ENCODE peak calls at places on chromosomes 4 and X, in ten cellular contexts. P, V, U, F, L, A, M, T, B and W are unnamed samples.

GRCh38 chr4:73257242-73257994 is 1.2 kb downstream of the ANKRD17 start:
- DNase-seq in V (peak; percentile 53), T (peak; percentile 57), F (peak; percentile 77), L (peak; percentile 5), B (peak; percentile 81), U (peak; percentile 16), P (peak; percentile 77), A (peak; percentile 23), M (peak; percentile 91), W (peak; percentile 43)

GRCh38 chr4:24910504-24910903 is 2.3 kb downstream of the CCDC149 start:
- DNase-seq in L (no peak), B (no peak), P (no peak), F (no peak), V (no peak), U (no peak), A (no peak), T (no peak), M (peak; percentile 87), W (no peak)

GRCh38 chrX:130626521-130626920 is 224.7 kb downstream of the RBMX2 start:
- DNase-seq in T (no peak), A (no peak), V (no peak), M (peak; percentile 62), L (no peak), F (no peak), P (no peak), B (peak; percentile 83), U (no peak), W (no peak)

GRCh38 chr4:97653701-97654100 is 489.6 kb downstream of the STPG2 start:
- DNase-seq in V (no peak), F (no peak), M (no peak), U (no peak), T (no peak), A (no peak), L (no peak), P (no peak), B (no peak), W (no peak)

GRCh38 chr4:155122382-155122781 is 86.1 kb upstream of the NPY2R start:
- DNase-seq in B (no peak), P (no peak), V (no peak), F (no peak), M (no peak), L (no peak), A (no peak), T (no peak), U (no peak), W (no peak)

GRCh38 chr4:22688236-22688635 is 4.5 kb upstream of the GBA3 start:
- DNase-seq in V (no peak), A (no peak), F (no peak), M (peak; percentile 47), P (no peak), T (no peak), B (peak; percentile 46), U (no peak), L (no peak), W (no peak)

GRCh38 chr4:138981930-138982390 is 33.6 kb upstream of the NOCT start:
- DNase-seq in B (peak; percentile 49), F (no peak), M (peak; percentile 71), L (no peak), P (no peak), T (no peak), A (no peak), V (no peak), U (no peak), W (no peak)

GRCh38 chr4:123667496-123667895 is 270.9 kb downstream of the SPRY1 start:
- DNase-seq in P (no peak), T (no peak), F (no peak), M (peak; percentile 88), U (no peak), L (no peak), A (no peak), V (no peak), B (peak; percentile 34), W (no peak)

GRCh38 chr4:88211473-88212252 is 53.2 kb upstream of the ABCG2 start:
- DNase-seq in T (peak; percentile 48), B (peak; percentile 51), A (no peak), P (peak; percentile 72), L (peak; percentile 4), F (no peak), V (peak; percentile 53), U (no peak), M (peak; percentile 55), W (peak; percentile 30)

GRCh38 chr4:183989931-183990330 is 84.8 kb downstream of the STOX2 start:
- DNase-seq in A (no peak), M (no peak), F (no peak), V (no peak), T (no peak), U (no peak), L (no peak), P (no peak), B (no peak), W (no peak)

GRCh38 chr4:108135549-108136209 is 33.1 kb downstream of the LEF1 start:
- DNase-seq in U (no peak), B (no peak), A (no peak), L (peak; percentile 81), M (no peak), P (peak; percentile 59), V (no peak), T (no peak), F (no peak), W (peak; percentile 62)